ENCODE peak calls at places on chromosomes 13 and 19, in five cellular contexts. B is ELR; K is midbrain; Y is activated naive CD8-positive, alpha-beta T cell treated with anti-CD3 and anti-CD28 coated beads, Interleukin-2, amount 50 U/mL, for 24 hours; H is Calu3. W is an unnamed sample.

GRCh38 chr13:97165527-97166425 is 56.4 kb upstream of the MBNL2 start:
- DNase-seq in H (no peak), Y (no peak), K (no peak), B (no peak), W (no peak)

GRCh38 chr13:94205896-94206295 is 273.6 kb downstream of the DCT start:
- DNase-seq in K (no peak), H (no peak), Y (no peak), B (no peak), W (no peak)

GRCh38 chr19:51708811-51709210 is 15.0 kb downstream of the HAS1 start:
- DNase-seq in K (no peak), H (no peak), B (no peak), Y (no peak), W (no peak)

GRCh38 chr13:28761586-28761985 is 42.8 kb upstream of the SLC46A3 start:
- DNase-seq in H (no peak), Y (no peak), B (peak; percentile 29), K (no peak), W (peak; percentile 36)

GRCh38 chr13:30892966-30893365 is 13.1 kb upstream of the MEDAG start:
- DNase-seq in B (peak; percentile 49), Y (peak; percentile 30), H (peak; percentile 51), K (no peak), W (peak; percentile 82)

GRCh38 chr19:339262-339887 is 5.2 kb downstream of the MIER2 start:
- DNase-seq in K (no peak), Y (no peak), B (peak; percentile 38), H (no peak), W (peak; percentile 23)

GRCh38 chr19:39200066-39200817 is 3.5 kb downstream of the NCCRP1 start:
- DNase-seq in H (no peak), B (no peak), Y (no peak), K (no peak), W (no peak)

GRCh38 chr19:1045247-1045603 is 5.3 kb downstream of the ABCA7 start:
- DNase-seq in K (no peak), B (peak; percentile 74), Y (peak; percentile 76), H (peak; percentile 56), W (peak; percentile 59)

GRCh38 chr19:32532233-32532632 is 48.8 kb upstream of the PDCD5 start:
- DNase-seq in B (no peak), Y (no peak), K (no peak), H (no peak), W (no peak)

GRCh38 chr13:83085186-83085900 is 796.9 kb downstream of the SLITRK1 start:
- DNase-seq in Y (no peak), K (no peak), H (no peak), B (peak; percentile 22), W (peak; percentile 63)

GRCh38 chr13:111068009-111068350 is 47.1 kb upstream of the ARHGEF7 start:
- DNase-seq in B (no peak), K (no peak), Y (no peak), H (no peak), W (no peak)

GRCh38 chr13:73943137-73943964 is 190.9 kb downstream of the KLF12 start:
- DNase-seq in H (no peak), B (no peak), Y (no peak), K (no peak), W (peak; percentile 27)

GRCh38 chr13:113053376-113053775 is 52.2 kb upstream of the F7 start:
- DNase-seq in K (no peak), B (no peak), H (no peak), Y (no peak), W (no peak)

GRCh38 chr13:39385621-39386231 is 217.3 kb downstream of the LHFPL6 start:
- DNase-seq in Y (no peak), H (no peak), K (peak; percentile 32), B (no peak), W (no peak)

GRCh38 chr13:24497742-24498141 is 14.8 kb downstream of the PARP4 start:
- DNase-seq in K (no peak), H (no peak), B (no peak), Y (no peak), W (no peak)

GRCh38 chr13:91627952-91628739 is 229.7 kb downstream of the GPC5 start:
- DNase-seq in K (no peak), Y (no peak), B (no peak), H (no peak), W (no peak)

GRCh38 chr13:111973186-111974064 is 93.5 kb upstream of the SOX1 start:
- DNase-seq in H (no peak), B (no peak), Y (no peak), K (no peak), W (no peak)

GRCh38 chr13:70424928-70425327 is 316.7 kb upstream of the KLHL1 start:
- DNase-seq in K (no peak), B (no peak), Y (no peak), H (no peak), W (no peak)